ENCODE peak calls at places on chromosomes 1 and 21, in ten cellular contexts. One of them, this sample, is unnamed.

GRCh38 chr1:24294228-24294672 is 24.9 kb upstream of the GRHL3 start:
- DNase-seq in HFF-Myc: peak
- DNase-seq in NB4: peak
- DNase-seq in adrenal gland: peak
- DNase-seq in nephron progenitor cell: no peak
- DNase-seq in fibroblast of pulmonary artery: peak
- DNase-seq in fibroblast of lung: peak
- DNase-seq in GM13976: no peak
- DNase-seq in mucosa of descending colon: no peak
- DNase-seq in endothelial cell: no peak
- DNase-seq in this sample: peak

GRCh38 chr1:11352058-11352715 is 79.2 kb downstream of the UBIAD1 start:
- DNase-seq in endothelial cell: no peak
- DNase-seq in GM13976: no peak
- DNase-seq in fibroblast of lung: no peak
- DNase-seq in nephron progenitor cell: no peak
- DNase-seq in mucosa of descending colon: no peak
- DNase-seq in HFF-Myc: no peak
- DNase-seq in fibroblast of pulmonary artery: no peak
- DNase-seq in NB4: no peak
- DNase-seq in adrenal gland: no peak
- DNase-seq in this sample: no peak

GRCh38 chr1:67711150-67711849 is 26.3 kb downstream of the GADD45A start:
- DNase-seq in endothelial cell: no peak
- DNase-seq in fibroblast of pulmonary artery: no peak
- DNase-seq in mucosa of descending colon: no peak
- DNase-seq in nephron progenitor cell: no peak
- DNase-seq in adrenal gland: no peak
- DNase-seq in GM13976: no peak
- DNase-seq in NB4: no peak
- DNase-seq in fibroblast of lung: no peak
- DNase-seq in HFF-Myc: no peak
- DNase-seq in this sample: no peak

GRCh38 chr1:54945393-54945936 is 35.0 kb upstream of the TMEM61 start:
- DNase-seq in mucosa of descending colon: peak
- DNase-seq in GM13976: no peak
- DNase-seq in fibroblast of lung: no peak
- DNase-seq in NB4: no peak
- DNase-seq in endothelial cell: no peak
- DNase-seq in fibroblast of pulmonary artery: no peak
- DNase-seq in HFF-Myc: no peak
- DNase-seq in adrenal gland: no peak
- DNase-seq in nephron progenitor cell: no peak
- DNase-seq in this sample: peak

GRCh38 chr1:173669491-173669941 is at the start of gene ANKRD45:
- DNase-seq in fibroblast of pulmonary artery: peak
- DNase-seq in adrenal gland: peak
- DNase-seq in NB4: no peak
- DNase-seq in mucosa of descending colon: no peak
- DNase-seq in nephron progenitor cell: peak
- DNase-seq in GM13976: peak
- DNase-seq in HFF-Myc: peak
- DNase-seq in fibroblast of lung: peak
- DNase-seq in endothelial cell: peak
- DNase-seq in this sample: peak

GRCh38 chr1:199854681-199855321 is 172.7 kb upstream of the NR5A2 start:
- DNase-seq in NB4: no peak
- DNase-seq in endothelial cell: no peak
- DNase-seq in fibroblast of lung: peak
- DNase-seq in fibroblast of pulmonary artery: no peak
- DNase-seq in adrenal gland: no peak
- DNase-seq in GM13976: no peak
- DNase-seq in nephron progenitor cell: no peak
- DNase-seq in HFF-Myc: no peak
- DNase-seq in mucosa of descending colon: no peak
- DNase-seq in this sample: peak

GRCh38 chr1:97832490-97832889 is 88.3 kb downstream of the DPYD start:
- DNase-seq in fibroblast of pulmonary artery: peak
- DNase-seq in endothelial cell: no peak
- DNase-seq in fibroblast of lung: peak
- DNase-seq in NB4: no peak
- DNase-seq in adrenal gland: no peak
- DNase-seq in GM13976: no peak
- DNase-seq in nephron progenitor cell: no peak
- DNase-seq in mucosa of descending colon: no peak
- DNase-seq in HFF-Myc: no peak
- DNase-seq in this sample: no peak

GRCh38 chr1:3320246-3321152 is 134.0 kb upstream of the ARHGEF16 start:
- DNase-seq in mucosa of descending colon: peak
- DNase-seq in HFF-Myc: no peak
- DNase-seq in nephron progenitor cell: no peak
- DNase-seq in adrenal gland: no peak
- DNase-seq in fibroblast of lung: peak
- DNase-seq in GM13976: no peak
- DNase-seq in endothelial cell: no peak
- DNase-seq in NB4: no peak
- DNase-seq in fibroblast of pulmonary artery: no peak
- DNase-seq in this sample: no peak

GRCh38 chr1:159468321-159468720 is 28.8 kb downstream of the OR10J1 start:
- DNase-seq in GM13976: no peak
- DNase-seq in mucosa of descending colon: no peak
- DNase-seq in fibroblast of lung: no peak
- DNase-seq in fibroblast of pulmonary artery: no peak
- DNase-seq in nephron progenitor cell: no peak
- DNase-seq in adrenal gland: no peak
- DNase-seq in HFF-Myc: no peak
- DNase-seq in NB4: no peak
- DNase-seq in endothelial cell: no peak
- DNase-seq in this sample: no peak

GRCh38 chr21:42565206-42565810 is 51.7 kb downstream of the SLC37A1 start:
- DNase-seq in fibroblast of pulmonary artery: no peak
- DNase-seq in nephron progenitor cell: no peak
- DNase-seq in adrenal gland: peak
- DNase-seq in endothelial cell: no peak
- DNase-seq in HFF-Myc: no peak
- DNase-seq in NB4: no peak
- DNase-seq in fibroblast of lung: no peak
- DNase-seq in GM13976: no peak
- DNase-seq in mucosa of descending colon: peak
- DNase-seq in this sample: no peak

GRCh38 chr21:18801468-18801867 is 397.9 kb upstream of the TMPRSS15 start:
- DNase-seq in nephron progenitor cell: no peak
- DNase-seq in NB4: peak
- DNase-seq in endothelial cell: no peak
- DNase-seq in GM13976: no peak
- DNase-seq in fibroblast of pulmonary artery: peak
- DNase-seq in mucosa of descending colon: no peak
- DNase-seq in HFF-Myc: no peak
- DNase-seq in fibroblast of lung: peak
- DNase-seq in adrenal gland: no peak
- DNase-seq in this sample: peak
- TF ChIP-seq CTCF in nephron progenitor cell: no peak
- TF ChIP-seq CTCF in NB4: peak
- TF ChIP-seq CTCF in endothelial cell: no peak
- TF ChIP-seq CTCF in GM13976: no peak
- TF ChIP-seq CTCF in fibroblast of pulmonary artery: peak
- TF ChIP-seq CTCF in mucosa of descending colon: no peak
- TF ChIP-seq CTCF in HFF-Myc: no peak
- TF ChIP-seq CTCF in fibroblast of lung: no peak
- TF ChIP-seq CTCF in adrenal gland: no peak
- TF ChIP-seq CTCF in this sample: peak

DNA sequence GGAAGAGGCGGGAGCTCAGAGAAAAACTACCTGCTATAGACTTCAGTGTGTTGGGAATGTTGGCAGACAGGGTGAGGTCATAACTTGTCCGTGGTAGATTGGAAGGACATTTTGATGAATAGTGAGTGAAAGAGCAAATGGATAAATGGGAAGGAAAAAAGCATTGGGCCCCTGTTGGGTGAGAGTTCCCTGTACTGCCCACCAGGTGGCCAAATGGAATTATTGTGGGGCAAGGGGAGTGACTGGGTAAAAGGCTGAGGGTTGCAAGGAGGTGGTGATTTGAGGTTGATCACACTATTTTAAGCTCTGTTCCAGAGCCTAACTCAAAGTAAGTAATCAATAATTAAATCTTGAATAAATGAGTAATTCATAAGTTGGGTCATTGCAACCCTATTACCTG is 60.4 kb downstream of the MRPS6 start:
- DNase-seq in HFF-Myc: no peak
- DNase-seq in adrenal gland: no peak
- DNase-seq in fibroblast of lung: no peak
- DNase-seq in fibroblast of pulmonary artery: no peak
- DNase-seq in nephron progenitor cell: no peak
- DNase-seq in endothelial cell: no peak
- DNase-seq in NB4: peak
- DNase-seq in GM13976: no peak
- DNase-seq in mucosa of descending colon: no peak
- DNase-seq in this sample: no peak
- TF ChIP-seq CTCF in HFF-Myc: peak
- TF ChIP-seq CTCF in adrenal gland: no peak
- TF ChIP-seq CTCF in fibroblast of lung: no peak
- TF ChIP-seq CTCF in fibroblast of pulmonary artery: peak
- TF ChIP-seq CTCF in nephron progenitor cell: peak
- TF ChIP-seq CTCF in endothelial cell: peak
- TF ChIP-seq CTCF in NB4: no peak
- TF ChIP-seq CTCF in GM13976: no peak
- TF ChIP-seq CTCF in mucosa of descending colon: no peak
- TF ChIP-seq CTCF in this sample: peak

GRCh38 chr1:230277201-230277771 is 148.8 kb downstream of the PGBD5 start:
- DNase-seq in NB4: no peak
- DNase-seq in fibroblast of lung: no peak
- DNase-seq in GM13976: no peak
- DNase-seq in HFF-Myc: no peak
- DNase-seq in endothelial cell: no peak
- DNase-seq in adrenal gland: no peak
- DNase-seq in nephron progenitor cell: no peak
- DNase-seq in fibroblast of pulmonary artery: no peak
- DNase-seq in mucosa of descending colon: no peak
- DNase-seq in this sample: no peak
- TF ChIP-seq CTCF in NB4: no peak
- TF ChIP-seq CTCF in fibroblast of lung: no peak
- TF ChIP-seq CTCF in GM13976: no peak
- TF ChIP-seq CTCF in HFF-Myc: no peak
- TF ChIP-seq CTCF in endothelial cell: no peak
- TF ChIP-seq CTCF in adrenal gland: no peak
- TF ChIP-seq CTCF in nephron progenitor cell: no peak
- TF ChIP-seq CTCF in fibroblast of pulmonary artery: no peak
- TF ChIP-seq CTCF in mucosa of descending colon: no peak
- TF ChIP-seq CTCF in this sample: no peak

GRCh38 chr1:36733748-36734147 is 251.0 kb upstream of the CSF3R start:
- DNase-seq in fibroblast of lung: no peak
- DNase-seq in adrenal gland: no peak
- DNase-seq in endothelial cell: no peak
- DNase-seq in NB4: no peak
- DNase-seq in GM13976: no peak
- DNase-seq in HFF-Myc: no peak
- DNase-seq in mucosa of descending colon: no peak
- DNase-seq in fibroblast of pulmonary artery: no peak
- DNase-seq in nephron progenitor cell: no peak
- DNase-seq in this sample: no peak
- TF ChIP-seq CTCF in fibroblast of lung: no peak
- TF ChIP-seq CTCF in adrenal gland: no peak
- TF ChIP-seq CTCF in endothelial cell: no peak
- TF ChIP-seq CTCF in NB4: no peak
- TF ChIP-seq CTCF in GM13976: no peak
- TF ChIP-seq CTCF in HFF-Myc: no peak
- TF ChIP-seq CTCF in mucosa of descending colon: no peak
- TF ChIP-seq CTCF in fibroblast of pulmonary artery: no peak
- TF ChIP-seq CTCF in nephron progenitor cell: no peak
- TF ChIP-seq CTCF in this sample: no peak

GRCh38 chr1:91766883-91767282 is 119.1 kb downstream of the TGFBR3 start:
- DNase-seq in GM13976: no peak
- DNase-seq in nephron progenitor cell: no peak
- DNase-seq in mucosa of descending colon: no peak
- DNase-seq in fibroblast of pulmonary artery: no peak
- DNase-seq in fibroblast of lung: no peak
- DNase-seq in adrenal gland: no peak
- DNase-seq in NB4: no peak
- DNase-seq in endothelial cell: no peak
- DNase-seq in HFF-Myc: no peak
- DNase-seq in this sample: no peak

GRCh38 chr1:91763252-91763651 is 122.7 kb downstream of the TGFBR3 start:
- DNase-seq in fibroblast of lung: no peak
- DNase-seq in GM13976: no peak
- DNase-seq in mucosa of descending colon: no peak
- DNase-seq in endothelial cell: no peak
- DNase-seq in fibroblast of pulmonary artery: peak
- DNase-seq in NB4: no peak
- DNase-seq in adrenal gland: no peak
- DNase-seq in nephron progenitor cell: no peak
- DNase-seq in HFF-Myc: no peak
- DNase-seq in this sample: no peak

GRCh38 chr1:91765880-91766443 is 120.0 kb downstream of the TGFBR3 start:
- DNase-seq in fibroblast of pulmonary artery: no peak
- DNase-seq in nephron progenitor cell: no peak
- DNase-seq in mucosa of descending colon: no peak
- DNase-seq in adrenal gland: no peak
- DNase-seq in fibroblast of lung: no peak
- DNase-seq in GM13976: no peak
- DNase-seq in NB4: peak
- DNase-seq in HFF-Myc: no peak
- DNase-seq in endothelial cell: no peak
- DNase-seq in this sample: no peak

GRCh38 chr1:91765293-91765692 is 120.7 kb downstream of the TGFBR3 start:
- DNase-seq in NB4: no peak
- DNase-seq in HFF-Myc: no peak
- DNase-seq in nephron progenitor cell: no peak
- DNase-seq in endothelial cell: no peak
- DNase-seq in mucosa of descending colon: no peak
- DNase-seq in fibroblast of pulmonary artery: no peak
- DNase-seq in fibroblast of lung: no peak
- DNase-seq in adrenal gland: peak
- DNase-seq in GM13976: no peak
- DNase-seq in this sample: no peak

DNA sequence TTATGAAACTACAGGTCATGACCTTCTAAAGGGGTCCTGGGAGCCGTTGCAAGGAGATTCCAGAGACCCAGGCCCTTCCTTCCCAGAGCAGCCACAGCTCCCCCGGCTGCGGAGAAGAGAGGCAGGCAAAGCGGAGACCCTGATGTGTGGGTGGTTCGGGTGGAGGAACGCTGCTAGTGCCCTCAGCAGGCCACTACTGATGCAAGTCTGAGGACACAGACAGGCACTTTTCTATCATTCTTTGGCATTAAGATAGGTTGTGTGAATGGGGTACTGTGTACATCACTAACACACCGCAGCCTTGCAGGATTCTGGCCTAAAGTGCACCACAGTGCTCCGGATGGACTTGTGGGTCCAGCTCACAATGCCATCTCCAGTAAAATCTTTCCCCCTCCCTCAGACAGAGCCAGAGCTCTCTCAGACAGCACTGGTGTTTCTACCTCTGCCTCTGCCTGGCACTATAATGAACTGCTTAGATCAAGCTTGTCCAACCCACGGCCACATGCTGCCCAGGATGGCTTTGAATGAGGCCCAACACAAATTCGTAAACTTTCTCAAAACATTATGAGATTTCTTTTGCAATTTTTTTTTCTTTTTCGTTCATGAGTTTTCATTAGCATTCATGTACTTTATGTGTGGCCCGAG is 121.4 kb downstream of the TGFBR3 start:
- DNase-seq in endothelial cell: peak
- DNase-seq in fibroblast of pulmonary artery: no peak
- DNase-seq in NB4: no peak
- DNase-seq in nephron progenitor cell: peak
- DNase-seq in GM13976: no peak
- DNase-seq in adrenal gland: no peak
- DNase-seq in fibroblast of lung: no peak
- DNase-seq in mucosa of descending colon: no peak
- DNase-seq in HFF-Myc: no peak
- DNase-seq in this sample: no peak
- TF ChIP-seq CTCF in endothelial cell: no peak
- TF ChIP-seq CTCF in fibroblast of pulmonary artery: no peak
- TF ChIP-seq CTCF in NB4: no peak
- TF ChIP-seq CTCF in nephron progenitor cell: peak
- TF ChIP-seq CTCF in GM13976: no peak
- TF ChIP-seq CTCF in adrenal gland: no peak
- TF ChIP-seq CTCF in fibroblast of lung: no peak
- TF ChIP-seq CTCF in mucosa of descending colon: no peak
- TF ChIP-seq CTCF in HFF-Myc: no peak
- TF ChIP-seq CTCF in this sample: no peak

This sample was measured in RWPE1.